ENCODE peak calls at places on chromosome 10, in seven cellular contexts. C, M, E, R, A, W and L are unnamed samples.

GRCh38 chr10:97714401-97715258 is 1.1 kb downstream of the MARVELD1 start:
- DNase-seq in C (no peak), E (peak), A (peak), M (peak), R (peak), W (peak), L (peak)

GRCh38 chr10:71075759-71076472 is 136.5 kb upstream of the UNC5B start:
- DNase-seq in W (no peak), M (no peak), E (no peak), C (no peak), R (no peak), A (peak), L (no peak)

GRCh38 chr10:132209130-132209529 is 22.4 kb downstream of the DPYSL4 start:
- DNase-seq in C (no peak), R (no peak), A (no peak), M (peak), E (no peak), W (peak), L (peak)

GRCh38 chr10:34758447-34758996 is 56.6 kb downstream of the PARD3 start:
- DNase-seq in R (no peak), C (no peak), M (peak), A (no peak), E (no peak), W (peak), L (peak)

GRCh38 chr10:14904316-14904732 is 25.7 kb downstream of the SUV39H2 start:
- DNase-seq in E (no peak), C (no peak), W (no peak), R (peak), M (peak), A (no peak), L (peak)

GRCh38 chr10:132638130-132638515 is 100.5 kb downstream of the INPP5A start:
- DNase-seq in E (no peak), A (no peak), M (no peak), C (no peak), R (no peak), W (no peak), L (no peak)

GRCh38 chr10:31152421-31153133 is 120.9 kb upstream of the ZNF438 start:
- DNase-seq in A (no peak), W (no peak), M (no peak), C (no peak), E (no peak), R (peak), L (no peak)

GRCh38 chr10:104274762-104275721 is 6.1 kb downstream of the GSTO2 start:
- DNase-seq in A (no peak), M (no peak), W (no peak), R (peak), E (no peak), C (no peak), L (peak)

GRCh38 chr10:13346912-13347234 is 1.2 kb downstream of the SEPHS1 start:
- DNase-seq in E (no peak), R (no peak), A (no peak), W (no peak), C (no peak), M (peak), L (no peak)

GRCh38 chr10:131855396-131855762 is 45.4 kb upstream of the PPP2R2D start:
- DNase-seq in C (no peak), A (peak), E (no peak), W (no peak), M (no peak), R (no peak), L (no peak)

GRCh38 chr10:119656760-119657159 is 5.6 kb downstream of the BAG3 start:
- DNase-seq in M (no peak), E (no peak), R (no peak), A (no peak), C (no peak), W (no peak), L (no peak)

GRCh38 chr10:36676321-36677169 is 448.9 kb upstream of the ANKRD30A start:
- DNase-seq in R (peak), M (peak), W (peak), A (no peak), E (no peak), C (peak), L (peak)

GRCh38 chr10:112307631-112308502 is 24.7 kb downstream of the TECTB start:
- DNase-seq in C (no peak), R (peak), M (peak), A (no peak), E (no peak), W (peak), L (peak)

GRCh38 chr10:100636848-100637553 is 101.3 kb downstream of the HIF1AN start:
- DNase-seq in W (no peak), A (no peak), E (no peak), R (no peak), C (no peak), M (no peak), L (no peak)

GRCh38 chr10:35182631-35183510 is 56.2 kb downstream of the CREM start:
- DNase-seq in M (no peak), E (no peak), W (no peak), A (no peak), C (no peak), R (no peak), L (no peak)

GRCh38 chr10:101012525-101013364 is 13.1 kb downstream of the LZTS2 start:
- DNase-seq in C (no peak), W (peak), M (peak), R (peak), E (peak), A (peak), L (peak)

GRCh38 chr10:33706746-33707145 is 372.3 kb upstream of the NRP1 start:
- DNase-seq in R (no peak), W (peak), M (peak), E (no peak), C (peak), A (no peak), L (peak)

GRCh38 chr10:93149761-93150160 is 76.1 kb downstream of the CYP26A1 start:
- DNase-seq in R (no peak), A (no peak), E (no peak), C (no peak), W (peak), M (peak), L (peak)

GRCh38 chr10:129612481-129613109 is 145.6 kb downstream of the MGMT start:
- DNase-seq in E (no peak), R (no peak), M (no peak), W (no peak), C (no peak), A (no peak), L (no peak)

GRCh38 chr10:88457680-88458079 is 125.4 kb downstream of the RNLS start:
- DNase-seq in C (no peak), E (no peak), R (no peak), A (no peak), W (no peak), M (no peak), L (no peak)

GRCh38 chr10:17872191-17873091 is 63.3 kb downstream of the MRC1 start:
- DNase-seq in W (no peak), E (no peak), M (peak), C (no peak), A (no peak), R (no peak), L (peak)

GRCh38 chr10:82668266-82668665 is 793.3 kb downstream of the NRG3 start:
- DNase-seq in E (no peak), R (no peak), M (peak), W (peak), A (no peak), C (no peak), L (peak)

GRCh38 chr10:112526906-112527305 is 79.9 kb downstream of the VTI1A start:
- DNase-seq in A (no peak), E (no peak), R (no peak), M (no peak), W (no peak), C (no peak), L (no peak)

GRCh38 chr10:30803901-30804322 is 174.4 kb upstream of the LYZL2 start:
- DNase-seq in M (peak), W (peak), E (no peak), R (no peak), A (no peak), C (peak), L (peak)

GRCh38 chr10:46527241-46527811 is 29.1 kb downstream of the GPRIN2 start:
- DNase-seq in R (no peak), C (no peak), M (no peak), E (no peak), A (peak), W (no peak), L (no peak)

GRCh38 chr10:49361735-49362568 is 33.9 kb downstream of the DRGX start:
- DNase-seq in C (no peak), R (no peak), M (no peak), W (no peak), A (no peak), E (no peak), L (no peak)

GRCh38 chr10:75121322-75121721 is 9.9 kb downstream of the SAMD8 start:
- DNase-seq in R (no peak), W (no peak), C (no peak), E (no peak), M (no peak), A (no peak), L (no peak)

GRCh38 chr10:86968271-86968993 is at the start of gene ADIRF:
- DNase-seq in R (no peak), C (no peak), A (peak), E (no peak), W (no peak), M (no peak), L (peak)

GRCh38 chr10:44411251-44411650 is 26.4 kb upstream of the CXCL12 start:
- DNase-seq in A (no peak), W (no peak), R (no peak), C (no peak), E (no peak), M (no peak), L (no peak)

GRCh38 chr10:13987472-13987871 is 343.3 kb downstream of the FRMD4A start:
- DNase-seq in A (no peak), E (no peak), W (peak), C (no peak), R (no peak), M (peak), L (peak)

GRCh38 chr10:3935141-3935540 is 150.1 kb upstream of the KLF6 start:
- DNase-seq in W (peak), R (no peak), M (peak), C (peak), E (no peak), A (no peak), L (peak)

GRCh38 chr10:121110369-121110768 is 259.2 kb downstream of the WDR11 start:
- DNase-seq in M (no peak), C (no peak), W (no peak), E (no peak), R (no peak), A (no peak), L (no peak)

GRCh38 chr10:121115154-121115553 is 264.0 kb downstream of the WDR11 start:
- DNase-seq in C (no peak), E (no peak), A (no peak), R (no peak), W (no peak), M (no peak), L (no peak)

GRCh38 chr10:121113385-121113696 is 262.2 kb downstream of the WDR11 start:
- DNase-seq in M (peak), E (no peak), R (no peak), A (no peak), W (peak), C (no peak), L (no peak)

GRCh38 chr10:121113906-121114305 is 262.7 kb downstream of the WDR11 start:
- DNase-seq in A (no peak), C (no peak), W (no peak), R (no peak), E (no peak), M (no peak), L (no peak)

GRCh38 chr10:121112618-121113384 is 261.6 kb downstream of the WDR11 start:
- DNase-seq in M (no peak), A (no peak), E (no peak), W (no peak), C (no peak), R (no peak), L (no peak)
- TF ChIP-seq CTCF in M (no peak), A (no peak), E (no peak), W (no peak), C (no peak), R (peak), L (no peak)

GRCh38 chr10:72334196-72334831 is 20.4 kb downstream of the DNAJB12 start:
- DNase-seq in E (no peak), A (no peak), C (no peak), W (peak), R (peak), M (peak), L (no peak)
- H3K4me3 ChIP-seq in E (no peak), A (peak), C (no peak), W (no peak), R (no peak), M (no peak), L (no peak)

GRCh38 chr10:55627526-55628170 is 733.4 kb downstream of the ZWINT start:
- DNase-seq in W (no peak), R (peak), C (no peak), A (no peak), M (peak), E (no peak), L (no peak)

GRCh38 chr10:55630491-55631056 is 730.5 kb downstream of the ZWINT start:
- DNase-seq in R (peak), A (no peak), M (peak), E (no peak), W (no peak), C (no peak), L (no peak)

GRCh38 chr10:55631071-55631654 is 729.9 kb downstream of the ZWINT start:
- DNase-seq in R (peak), A (peak), M (peak), C (no peak), W (peak), E (no peak), L (peak)

GRCh38 chr10:55628260-55628701 is 732.8 kb downstream of the ZWINT start:
- DNase-seq in R (peak), W (no peak), E (no peak), A (peak), C (no peak), M (no peak), L (no peak)

DNA sequence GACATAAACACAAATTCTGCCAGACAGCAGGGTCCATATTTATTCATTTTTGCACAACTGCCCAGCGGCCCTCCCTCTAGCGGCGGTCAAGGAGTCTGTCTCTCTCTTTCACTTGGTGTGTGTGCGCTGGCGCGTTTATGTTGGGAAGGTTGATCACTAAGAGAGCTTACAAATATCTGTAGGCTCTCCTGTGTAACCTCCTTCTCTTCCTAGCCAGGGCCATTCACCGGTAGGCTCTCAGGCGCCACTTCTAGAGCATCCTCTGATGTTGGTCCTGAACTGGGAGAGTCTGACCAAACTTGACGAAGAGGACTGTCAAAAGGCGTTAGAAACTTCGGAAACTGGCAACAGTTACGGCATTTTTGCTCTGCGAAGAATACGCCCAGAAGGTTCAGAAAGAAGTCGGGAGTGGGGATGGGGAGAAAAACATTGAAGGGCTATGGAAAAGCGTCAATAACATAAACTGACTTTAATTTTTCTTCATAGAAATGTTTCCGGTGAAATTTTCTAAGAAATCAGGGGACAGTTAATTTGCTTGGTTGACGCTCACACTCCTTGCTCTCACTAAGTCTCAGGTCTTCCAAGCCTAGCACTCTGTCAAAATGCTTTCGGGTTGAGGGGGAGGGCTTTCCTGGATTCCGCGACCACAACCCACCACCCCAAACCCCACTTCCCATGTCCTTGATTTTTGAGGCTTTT is 731.1 kb downstream of the ZWINT start:
- DNase-seq in M (peak), C (no peak), R (peak), E (no peak), A (peak), W (peak), L (peak)
- TF ChIP-seq CTCF in M (no peak), C (peak), R (peak), E (no peak), A (no peak), W (peak), L (peak)

DNA sequence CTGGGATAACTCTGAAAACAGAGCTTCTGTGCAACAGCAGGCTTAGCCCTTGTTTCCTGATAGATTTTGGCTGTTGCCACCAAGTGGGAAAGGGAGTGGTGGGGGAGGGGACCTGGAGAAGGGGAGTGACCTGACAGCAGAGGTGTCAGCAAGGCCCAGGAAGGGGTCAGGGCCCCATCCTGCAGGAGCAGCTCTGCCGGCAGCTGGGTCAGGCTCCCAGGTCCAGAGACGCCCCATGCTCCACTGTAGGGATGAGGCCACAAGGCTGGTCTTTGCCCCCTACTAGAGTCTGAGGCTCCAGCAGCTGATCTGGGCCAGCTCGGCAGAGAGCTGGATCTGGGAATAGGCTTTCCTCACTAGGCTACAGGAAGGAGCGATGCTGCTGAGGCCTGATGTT is 44.1 kb upstream of the ZMIZ1 start:
- DNase-seq in E (no peak), A (no peak), M (no peak), C (no peak), W (no peak), R (no peak), L (no peak)
- H3K4me3 ChIP-seq in E (no peak), A (no peak), M (no peak), C (no peak), W (no peak), R (no peak), L (no peak)

DNA sequence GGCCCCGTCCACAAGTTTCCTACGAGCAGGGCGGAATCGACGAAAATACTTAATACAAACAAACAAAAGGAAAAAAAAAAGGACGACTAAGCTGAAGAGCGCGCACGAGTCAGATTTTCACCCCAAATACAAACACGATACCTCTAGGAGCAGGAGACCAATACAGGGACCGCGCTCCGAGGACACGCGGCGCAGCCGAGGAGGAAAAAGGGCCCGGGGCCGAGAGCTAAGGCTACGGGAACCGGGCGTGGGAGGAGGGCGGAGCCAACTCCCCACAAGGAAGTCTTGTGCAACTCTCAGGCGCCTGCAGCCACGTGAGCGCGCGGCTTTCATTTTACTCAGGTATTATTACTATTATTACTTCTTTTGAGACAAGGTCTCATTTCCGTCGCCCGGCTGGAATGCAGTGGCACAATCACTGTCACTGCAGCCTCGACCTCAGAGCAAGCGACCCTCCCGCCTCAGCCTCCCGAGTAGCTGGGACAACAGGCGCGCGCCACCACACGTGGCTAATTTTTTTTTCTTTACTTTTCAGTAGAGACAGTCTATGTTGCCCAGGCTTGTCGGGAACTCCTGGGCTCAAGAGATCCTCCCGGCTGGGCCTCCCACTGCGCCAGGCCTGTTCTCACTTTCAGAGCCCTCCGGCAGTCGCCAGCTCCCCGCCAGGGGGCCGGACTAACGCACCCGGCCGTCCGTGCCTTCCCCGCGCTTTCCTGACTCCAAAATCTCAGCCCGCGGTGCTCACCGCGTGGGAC is 1.2 kb downstream of the HNRNPF start:
- DNase-seq in R (peak), C (peak), A (peak), E (peak), W (peak), M (peak), L (peak)
- TF ChIP-seq CTCF in R (peak), C (peak), A (peak), E (peak), W (peak), M (peak), L (peak)

DNA sequence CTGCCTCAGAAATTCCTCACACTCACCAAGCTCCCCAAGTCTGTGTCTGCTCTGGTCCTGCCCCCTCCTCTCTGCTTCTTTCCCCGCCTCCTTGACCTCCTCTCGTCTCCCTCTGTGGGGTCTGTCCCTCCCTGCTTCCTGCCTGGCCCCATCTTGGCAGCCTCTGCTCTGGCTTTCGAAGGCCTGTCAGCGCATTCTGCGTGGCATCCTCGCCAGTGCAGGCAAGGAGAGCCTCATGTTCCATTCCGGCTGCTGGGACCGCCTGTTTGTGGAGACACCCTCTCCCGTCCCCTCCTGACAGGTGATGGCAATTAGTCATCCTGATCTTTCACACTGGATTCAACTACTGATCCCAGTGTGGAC is 51.7 kb upstream of the COL13A1 start:
- DNase-seq in E (no peak), A (no peak), M (no peak), W (no peak), C (no peak), R (no peak), L (no peak)
- H3K4me3 ChIP-seq in E (no peak), A (no peak), M (no peak), W (no peak), C (no peak), R (no peak), L (no peak)

DNA sequence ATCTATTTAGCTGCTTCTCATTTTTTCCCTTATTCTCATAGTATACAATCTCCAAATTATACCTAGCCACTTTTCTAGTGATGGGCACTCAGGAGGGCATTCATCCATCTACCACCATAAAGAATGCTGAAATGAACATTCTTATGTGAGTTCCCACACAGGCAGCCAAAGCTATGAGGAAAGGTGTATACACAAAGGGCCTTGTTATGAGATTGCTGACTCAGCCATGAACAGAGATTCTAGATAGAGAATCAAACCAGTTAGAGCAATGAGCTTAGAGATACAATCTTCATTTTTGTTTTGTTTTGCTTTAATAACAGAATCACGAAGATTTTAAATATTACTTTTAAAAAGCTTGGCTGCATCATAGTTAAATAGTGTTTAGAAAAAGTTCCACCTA is 54.8 kb upstream of the TNKS2 start:
- DNase-seq in R (no peak), W (no peak), A (no peak), M (no peak), C (no peak), E (no peak), L (no peak)
- TF ChIP-seq CTCF in R (no peak), W (no peak), A (no peak), M (no peak), C (no peak), E (no peak), L (no peak)

DNA sequence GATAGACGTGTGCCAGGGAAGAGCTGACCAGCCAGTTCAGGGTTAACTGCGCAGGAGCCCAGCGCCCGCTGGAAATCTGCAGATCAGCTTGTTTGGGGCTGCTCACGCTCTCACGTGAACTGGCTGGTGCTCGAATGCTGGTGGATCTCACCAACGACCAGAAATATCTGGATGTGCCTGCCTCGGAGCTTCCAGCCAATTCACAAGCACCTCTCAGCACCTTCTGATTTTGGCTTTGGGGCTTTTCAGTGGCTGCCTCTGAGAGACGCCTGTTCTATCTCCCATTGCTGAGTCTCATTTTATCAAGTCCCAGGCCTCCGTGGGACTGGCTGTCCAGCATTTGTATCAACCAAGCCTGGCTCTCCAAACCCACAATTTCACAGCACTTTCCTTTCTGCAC is 131.9 kb upstream of the BTBD16 start:
- DNase-seq in C (no peak), M (no peak), R (peak), W (no peak), A (no peak), E (no peak), L (no peak)
- H3K4me3 ChIP-seq in C (no peak), M (no peak), R (no peak), W (no peak), A (no peak), E (no peak), L (no peak)